ENCODE peak calls at places on chromosomes 12 and 14, in six cellular contexts. One of them, this sample, is unnamed. For H3K4me1, the result is how much of the 10 kb centered on the place peaks cover.

GRCh38 chr12:24950231-24950834 is 1.4 kb upstream of the BCAT1 start:
- DNase-seq in cardiac muscle cell: peak
- DNase-seq in neuronal stem cell: no peak
- DNase-seq in thyroid gland: no peak
- DNase-seq in effector memory CD4-positive, alpha-beta T cell: no peak
- DNase-seq in breast epithelium: no peak
- DNase-seq in this sample: no peak

GRCh38 chr12:102063066-102063465 is 1.3 kb upstream of the WASHC3 start:
- DNase-seq in cardiac muscle cell: no peak
- DNase-seq in neuronal stem cell: no peak
- DNase-seq in thyroid gland: no peak
- DNase-seq in effector memory CD4-positive, alpha-beta T cell: no peak
- DNase-seq in breast epithelium: no peak
- DNase-seq in this sample: no peak

GRCh38 chr12:59444932-59445331 is 150.9 kb upstream of the SLC16A7 start:
- DNase-seq in cardiac muscle cell: no peak
- DNase-seq in neuronal stem cell: no peak
- DNase-seq in thyroid gland: no peak
- DNase-seq in effector memory CD4-positive, alpha-beta T cell: no peak
- DNase-seq in breast epithelium: no peak
- DNase-seq in this sample: no peak

GRCh38 chr12:101221301-101221700 is 11.3 kb upstream of the SLC5A8 start:
- DNase-seq in cardiac muscle cell: no peak
- DNase-seq in neuronal stem cell: no peak
- DNase-seq in thyroid gland: no peak
- DNase-seq in effector memory CD4-positive, alpha-beta T cell: no peak
- DNase-seq in breast epithelium: no peak
- DNase-seq in this sample: no peak

GRCh38 chr14:65637780-65638179 is 225.2 kb downstream of the FUT8 start:
- DNase-seq in cardiac muscle cell: no peak
- DNase-seq in neuronal stem cell: no peak
- DNase-seq in thyroid gland: no peak
- DNase-seq in effector memory CD4-positive, alpha-beta T cell: no peak
- DNase-seq in breast epithelium: no peak
- DNase-seq in this sample: no peak

GRCh38 chr12:125024949-125025563 is 31.6 kb downstream of the BRI3BP start:
- DNase-seq in cardiac muscle cell: no peak
- DNase-seq in neuronal stem cell: no peak
- DNase-seq in thyroid gland: no peak
- DNase-seq in effector memory CD4-positive, alpha-beta T cell: no peak
- DNase-seq in breast epithelium: no peak
- DNase-seq in this sample: no peak

GRCh38 chr14:61562321-61563161 is 132.8 kb upstream of the HIF1A start:
- DNase-seq in cardiac muscle cell: no peak
- DNase-seq in neuronal stem cell: no peak
- DNase-seq in thyroid gland: no peak
- DNase-seq in effector memory CD4-positive, alpha-beta T cell: peak
- DNase-seq in breast epithelium: no peak
- DNase-seq in this sample: no peak

GRCh38 chr12:18696971-18697602 is 40.7 kb downstream of the PLCZ1 start:
- DNase-seq in cardiac muscle cell: no peak
- DNase-seq in neuronal stem cell: no peak
- DNase-seq in thyroid gland: no peak
- DNase-seq in effector memory CD4-positive, alpha-beta T cell: no peak
- DNase-seq in breast epithelium: no peak
- DNase-seq in this sample: no peak

GRCh38 chr14:31261859-31262739 is 54.5 kb upstream of the HECTD1 start:
- DNase-seq in cardiac muscle cell: no peak
- DNase-seq in neuronal stem cell: peak
- DNase-seq in thyroid gland: peak
- DNase-seq in effector memory CD4-positive, alpha-beta T cell: no peak
- DNase-seq in breast epithelium: no peak
- DNase-seq in this sample: no peak

GRCh38 chr12:93521225-93521854 is 51.1 kb upstream of the SOCS2 start:
- DNase-seq in cardiac muscle cell: no peak
- DNase-seq in neuronal stem cell: no peak
- DNase-seq in thyroid gland: peak
- DNase-seq in effector memory CD4-positive, alpha-beta T cell: no peak
- DNase-seq in breast epithelium: no peak
- DNase-seq in this sample: no peak

GRCh38 chr14:61710853-61711817 is 15.8 kb downstream of the HIF1A start:
- DNase-seq in cardiac muscle cell: no peak
- DNase-seq in neuronal stem cell: no peak
- DNase-seq in thyroid gland: no peak
- DNase-seq in effector memory CD4-positive, alpha-beta T cell: no peak
- DNase-seq in breast epithelium: no peak
- DNase-seq in this sample: peak

GRCh38 chr12:15842106-15842505 is 40.1 kb upstream of the STRAP start:
- DNase-seq in cardiac muscle cell: no peak
- DNase-seq in neuronal stem cell: no peak
- DNase-seq in thyroid gland: no peak
- DNase-seq in effector memory CD4-positive, alpha-beta T cell: no peak
- DNase-seq in breast epithelium: no peak
- DNase-seq in this sample: no peak

DNA sequence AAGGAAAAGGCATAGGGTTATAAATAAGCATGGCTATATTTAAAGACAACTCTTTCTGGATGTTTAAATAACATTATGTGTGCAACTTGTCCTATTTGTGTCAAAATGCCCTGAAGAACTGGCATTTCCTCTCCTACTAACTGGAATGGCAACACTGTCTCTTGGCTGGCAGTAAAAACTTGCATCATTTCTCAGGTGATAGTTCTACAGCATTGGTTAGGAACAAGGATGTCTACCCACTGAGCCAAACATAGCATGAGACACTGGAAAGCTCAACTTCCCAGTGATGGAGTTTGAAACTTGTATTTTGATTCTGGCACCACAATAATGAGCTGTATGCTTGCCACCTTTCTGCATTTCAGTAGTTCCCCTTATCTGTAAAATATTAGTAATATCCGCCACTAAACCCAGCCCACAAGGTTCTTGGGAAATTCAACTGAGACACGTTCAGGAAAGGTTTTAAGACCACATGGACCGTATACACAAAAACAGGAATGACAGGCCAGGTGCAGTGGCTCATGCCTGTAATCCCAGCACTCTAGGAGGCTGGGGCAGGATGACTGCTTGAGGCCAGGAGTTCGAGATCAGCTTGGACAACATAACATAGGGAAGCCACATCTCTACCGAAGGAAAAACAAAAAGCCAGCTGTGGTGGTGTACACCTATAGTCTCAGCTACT is 5.1 kb downstream of the SLC38A2 start:
- DNase-seq in cardiac muscle cell: no peak
- DNase-seq in neuronal stem cell: no peak
- DNase-seq in thyroid gland: no peak
- DNase-seq in effector memory CD4-positive, alpha-beta T cell: no peak
- DNase-seq in breast epithelium: no peak
- DNase-seq in this sample: no peak
- H3K27ac ChIP-seq in cardiac muscle cell: no peak
- H3K27ac ChIP-seq in neuronal stem cell: no peak
- H3K27ac ChIP-seq in thyroid gland: peak
- H3K27ac ChIP-seq in effector memory CD4-positive, alpha-beta T cell: peak
- H3K27ac ChIP-seq in breast epithelium: peak
- H3K27ac ChIP-seq in this sample: peak

GRCh38 chr14:77931441-77931840 is 131.5 kb downstream of the ADCK1 start:
- DNase-seq in cardiac muscle cell: no peak
- DNase-seq in neuronal stem cell: no peak
- DNase-seq in thyroid gland: no peak
- DNase-seq in effector memory CD4-positive, alpha-beta T cell: no peak
- DNase-seq in breast epithelium: no peak
- DNase-seq in this sample: no peak

GRCh38 chr14:77936138-77936639 is 136.3 kb downstream of the ADCK1 start:
- DNase-seq in cardiac muscle cell: no peak
- DNase-seq in neuronal stem cell: no peak
- DNase-seq in thyroid gland: no peak
- DNase-seq in effector memory CD4-positive, alpha-beta T cell: no peak
- DNase-seq in breast epithelium: no peak
- DNase-seq in this sample: no peak
- H3K4me1 ChIP-seq in cardiac muscle cell: under half
- H3K4me1 ChIP-seq in neuronal stem cell: under half
- H3K4me1 ChIP-seq in thyroid gland: under half
- H3K4me1 ChIP-seq in effector memory CD4-positive, alpha-beta T cell: under half
- H3K4me1 ChIP-seq in breast epithelium: under half
- H3K4me1 ChIP-seq in this sample: under half

GRCh38 chr12:78870539-78870938 is 6.0 kb downstream of the SYT1 start:
- DNase-seq in cardiac muscle cell: no peak
- DNase-seq in neuronal stem cell: no peak
- DNase-seq in thyroid gland: no peak
- DNase-seq in effector memory CD4-positive, alpha-beta T cell: no peak
- DNase-seq in breast epithelium: no peak
- DNase-seq in this sample: no peak

GRCh38 chr12:78865297-78865955 is 852 bp downstream of the SYT1 start:
- DNase-seq in cardiac muscle cell: no peak
- DNase-seq in neuronal stem cell: no peak
- DNase-seq in thyroid gland: no peak
- DNase-seq in effector memory CD4-positive, alpha-beta T cell: no peak
- DNase-seq in breast epithelium: no peak
- DNase-seq in this sample: no peak

GRCh38 chr12:78866518-78866917 is 1.9 kb downstream of the SYT1 start:
- DNase-seq in cardiac muscle cell: no peak
- DNase-seq in neuronal stem cell: no peak
- DNase-seq in thyroid gland: no peak
- DNase-seq in effector memory CD4-positive, alpha-beta T cell: no peak
- DNase-seq in breast epithelium: no peak
- DNase-seq in this sample: no peak

GRCh38 chr12:78863482-78864427 is 819 bp upstream of the SYT1 start:
- DNase-seq in cardiac muscle cell: peak
- DNase-seq in neuronal stem cell: peak
- DNase-seq in thyroid gland: peak
- DNase-seq in effector memory CD4-positive, alpha-beta T cell: no peak
- DNase-seq in breast epithelium: no peak
- DNase-seq in this sample: peak

GRCh38 chr12:78864483-78865296 is at the start of gene SYT1:
- DNase-seq in cardiac muscle cell: peak
- DNase-seq in neuronal stem cell: peak
- DNase-seq in thyroid gland: peak
- DNase-seq in effector memory CD4-positive, alpha-beta T cell: no peak
- DNase-seq in breast epithelium: no peak
- DNase-seq in this sample: peak
- H3K27ac ChIP-seq in cardiac muscle cell: no peak
- H3K27ac ChIP-seq in neuronal stem cell: peak
- H3K27ac ChIP-seq in thyroid gland: no peak
- H3K27ac ChIP-seq in effector memory CD4-positive, alpha-beta T cell: no peak
- H3K27ac ChIP-seq in breast epithelium: peak
- H3K27ac ChIP-seq in this sample: peak

DNA sequence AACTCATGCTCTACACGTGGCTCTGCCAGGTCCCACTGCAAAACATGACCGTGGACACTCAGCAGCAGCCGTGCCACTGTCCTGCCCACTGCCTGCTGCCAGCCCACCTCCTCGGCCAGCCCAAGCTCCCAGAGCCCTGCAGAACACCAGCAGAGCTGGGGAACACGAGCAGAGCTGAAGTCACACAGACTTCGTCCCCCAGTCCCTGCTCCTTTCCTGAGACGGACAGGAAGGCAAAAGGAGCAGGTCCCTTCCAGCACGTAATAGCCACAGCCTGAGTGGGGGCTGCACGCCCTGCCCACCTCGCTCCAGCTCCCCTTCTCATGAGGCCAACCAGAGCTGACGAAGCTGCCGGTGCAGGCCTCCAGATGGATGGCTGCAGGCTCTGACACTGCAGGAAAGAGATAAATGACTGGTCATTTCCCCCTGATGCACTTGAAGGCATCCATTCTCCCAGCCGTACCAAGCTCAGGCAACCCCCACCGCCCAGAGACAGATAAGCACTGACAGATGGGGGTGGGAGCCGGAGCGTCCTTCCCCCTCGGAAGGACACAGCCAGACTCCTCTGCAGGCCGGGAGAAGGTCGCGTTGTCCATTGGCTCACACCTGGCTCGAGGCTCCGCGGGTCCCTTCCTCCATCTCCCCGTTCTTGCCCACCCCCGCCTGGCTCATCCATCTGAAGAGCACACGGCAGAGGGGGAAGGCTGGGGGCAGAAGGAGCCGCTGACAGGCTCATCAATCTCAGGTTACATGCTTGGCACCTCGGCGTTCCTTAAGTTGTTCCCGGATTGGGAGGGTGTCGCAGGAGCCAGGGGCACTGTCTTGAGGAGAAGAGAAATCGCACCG is 151.8 kb downstream of the DPF3 start:
- DNase-seq in cardiac muscle cell: peak
- DNase-seq in neuronal stem cell: no peak
- DNase-seq in thyroid gland: no peak
- DNase-seq in effector memory CD4-positive, alpha-beta T cell: no peak
- DNase-seq in breast epithelium: no peak
- DNase-seq in this sample: no peak
- H3K4me1 ChIP-seq in cardiac muscle cell: half or more
- H3K4me1 ChIP-seq in neuronal stem cell: under half
- H3K4me1 ChIP-seq in thyroid gland: under half
- H3K4me1 ChIP-seq in effector memory CD4-positive, alpha-beta T cell: under half
- H3K4me1 ChIP-seq in breast epithelium: under half
- H3K4me1 ChIP-seq in this sample: under half

GRCh38 chr12:98752726-98753125 is 107.6 kb downstream of the APAF1 start:
- DNase-seq in cardiac muscle cell: no peak
- DNase-seq in neuronal stem cell: no peak
- DNase-seq in thyroid gland: no peak
- DNase-seq in effector memory CD4-positive, alpha-beta T cell: no peak
- DNase-seq in breast epithelium: no peak
- DNase-seq in this sample: no peak
- H3K27ac ChIP-seq in cardiac muscle cell: no peak
- H3K27ac ChIP-seq in neuronal stem cell: no peak
- H3K27ac ChIP-seq in thyroid gland: no peak
- H3K27ac ChIP-seq in effector memory CD4-positive, alpha-beta T cell: no peak
- H3K27ac ChIP-seq in breast epithelium: no peak
- H3K27ac ChIP-seq in this sample: no peak

DNA sequence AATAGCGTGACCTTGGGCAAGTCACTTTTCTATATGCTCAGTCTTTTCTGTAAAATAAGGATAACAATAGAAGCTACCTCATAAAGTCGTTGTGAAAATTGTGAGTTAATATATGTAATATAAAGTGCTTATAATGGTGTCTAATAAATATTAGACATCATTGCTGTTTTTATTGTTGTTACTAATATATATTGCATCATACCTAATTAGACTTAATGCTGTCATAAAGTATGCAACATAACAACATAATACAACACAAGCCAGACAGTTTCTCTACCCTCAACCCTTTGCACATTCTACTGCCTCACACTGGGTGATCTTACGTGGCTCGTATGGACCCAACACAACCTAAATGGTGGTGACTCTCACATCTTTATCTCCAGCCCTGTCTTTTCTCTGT is 136.9 kb downstream of the KICS2 start:
- DNase-seq in cardiac muscle cell: no peak
- DNase-seq in neuronal stem cell: no peak
- DNase-seq in thyroid gland: no peak
- DNase-seq in effector memory CD4-positive, alpha-beta T cell: no peak
- DNase-seq in breast epithelium: no peak
- DNase-seq in this sample: no peak
- H3K4me1 ChIP-seq in cardiac muscle cell: under half
- H3K4me1 ChIP-seq in neuronal stem cell: under half
- H3K4me1 ChIP-seq in thyroid gland: half or more
- H3K4me1 ChIP-seq in effector memory CD4-positive, alpha-beta T cell: under half
- H3K4me1 ChIP-seq in breast epithelium: under half
- H3K4me1 ChIP-seq in this sample: under half

DNA sequence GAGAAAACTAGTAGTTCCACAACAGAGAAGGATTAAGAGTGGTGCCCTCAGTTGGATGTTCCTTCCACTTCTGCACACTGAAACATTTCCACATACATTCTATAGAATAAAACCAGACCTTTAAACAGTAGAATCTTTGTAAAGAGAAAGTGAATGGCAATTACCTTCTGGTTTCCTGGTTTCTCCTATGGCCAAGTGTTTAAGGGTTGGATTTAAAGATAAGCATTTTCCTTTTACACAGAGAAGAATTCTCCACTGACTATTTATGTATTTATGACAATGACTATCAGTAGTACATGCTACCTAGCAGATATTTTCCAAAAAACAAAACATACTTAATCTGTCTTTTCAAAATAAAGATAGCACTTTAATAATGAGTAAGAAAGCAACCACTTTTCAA is 3.2 kb downstream of the ATG2B start:
- DNase-seq in cardiac muscle cell: no peak
- DNase-seq in neuronal stem cell: no peak
- DNase-seq in thyroid gland: no peak
- DNase-seq in effector memory CD4-positive, alpha-beta T cell: no peak
- DNase-seq in breast epithelium: no peak
- DNase-seq in this sample: no peak
- H3K27ac ChIP-seq in cardiac muscle cell: no peak
- H3K27ac ChIP-seq in neuronal stem cell: no peak
- H3K27ac ChIP-seq in thyroid gland: no peak
- H3K27ac ChIP-seq in effector memory CD4-positive, alpha-beta T cell: no peak
- H3K27ac ChIP-seq in breast epithelium: no peak
- H3K27ac ChIP-seq in this sample: no peak

This sample was measured in prostate gland.